ENCODE peak calls at places on chromosome 7, in four cellular contexts. T is hepatocyte, P is Peyer's patch, N is stomach. A is an unnamed sample.

GRCh38 chr7:55641273-55641691 is 69.0 kb upstream of the VOPP1 start:
- DNase-seq in T (peak; percentile 87), P (peak; percentile 76), N (peak; percentile 40), A (no peak)

GRCh38 chr7:8500286-8500685 is 66.9 kb downstream of the NXPH1 start:
- DNase-seq in T (no peak), P (no peak), N (peak; percentile 26), A (no peak)

GRCh38 chr7:139749545-139749944 is 28.3 kb downstream of the HIPK2 start:
- DNase-seq in T (no peak), P (no peak), N (no peak), A (no peak)

GRCh38 chr7:36723951-36724664 is at the start of gene AOAH:
- DNase-seq in T (no peak), P (peak; percentile 93), N (peak; percentile 64), A (peak; percentile 86)

GRCh38 chr7:122010116-122010515 is 133.9 kb downstream of the AASS start:
- DNase-seq in T (no peak), P (no peak), N (no peak), A (no peak)

GRCh38 chr7:2247141-2247985 is 5.3 kb downstream of the NUDT1 start:
- DNase-seq in T (peak; percentile 42), P (no peak), N (no peak), A (no peak)

GRCh38 chr7:131225619-131226101 is 102.0 kb upstream of the MKLN1 start:
- DNase-seq in T (peak; percentile 74), P (peak; percentile 66), N (peak; percentile 28), A (peak; percentile 68)

GRCh38 chr7:152683297-152683696 is 7.4 kb upstream of the XRCC2 start:
- DNase-seq in T (no peak), P (no peak), N (no peak), A (no peak)

GRCh38 chr7:130500910-130501309 is 9.0 kb downstream of the MEST start:
- DNase-seq in T (no peak), P (no peak), N (no peak), A (no peak)

GRCh38 chr7:25820432-25821040 is 331.5 kb upstream of the NFE2L3 start:
- DNase-seq in T (peak; percentile 23), P (peak; percentile 50), N (no peak), A (no peak)

GRCh38 chr7:901388-902154 is 25.2 kb downstream of the GET4 start:
- DNase-seq in T (peak; percentile 87), P (peak; percentile 93), N (peak; percentile 90), A (peak; percentile 89)

GRCh38 chr7:44196450-44196872 is 4.3 kb upstream of the YKT6 start:
- DNase-seq in T (peak; percentile 75), P (peak; percentile 60), N (no peak), A (no peak)

GRCh38 chr7:143900230-143900766 is 1.7 kb downstream of the TCAF1 start:
- DNase-seq in T (peak; percentile 62), P (peak; percentile 73), N (no peak), A (no peak)

GRCh38 chr7:71245038-71245437 is 113.1 kb downstream of the GALNT17 start:
- DNase-seq in T (no peak), P (no peak), N (no peak), A (no peak)

GRCh38 chr7:37329940-37330339 is 118.7 kb downstream of the ELMO1 start:
- DNase-seq in T (no peak), P (no peak), N (no peak), A (no peak)

GRCh38 chr7:86947956-86948355 is 111.5 kb downstream of the ELAPOR2 start:
- DNase-seq in T (no peak), P (no peak), N (no peak), A (no peak)

GRCh38 chr7:7176421-7177043 is 5.8 kb upstream of the C1GALT1 start:
- DNase-seq in T (peak; percentile 79), P (peak; percentile 60), N (no peak), A (no peak)

GRCh38 chr7:100465702-100466311 is 1.7 kb upstream of the SPACDR start:
- DNase-seq in T (peak; percentile 83), P (no peak), N (peak; percentile 87), A (peak; percentile 80)

GRCh38 chr7:22943997-22944396 is 69.9 kb downstream of the HYCC1 start:
- DNase-seq in T (peak; percentile 24), P (no peak), N (no peak), A (no peak)

GRCh38 chr7:32255036-32255435 is 184.8 kb upstream of the PDE1C start:
- DNase-seq in T (no peak), P (no peak), N (no peak), A (no peak)

GRCh38 chr7:8216291-8216690 is 45.7 kb downstream of the ICA1 start:
- DNase-seq in T (no peak), P (no peak), N (no peak), A (no peak)

GRCh38 chr7:38679419-38679818 is 48.2 kb upstream of the AMPH start:
- DNase-seq in T (no peak), P (no peak), N (no peak), A (no peak)

GRCh38 chr7:101507791-101508252 is 121.3 kb downstream of the MYL10 start:
- DNase-seq in T (peak; percentile 91), P (no peak), N (no peak), A (no peak)

GRCh38 chr7:116490351-116490750 is 9.2 kb upstream of the CAV2 start:
- DNase-seq in T (no peak), P (no peak), N (no peak), A (no peak)

GRCh38 chr7:69702357-69702756 is 104.1 kb downstream of the AUTS2 start:
- DNase-seq in T (no peak), P (no peak), N (no peak), A (no peak)

GRCh38 chr7:128202287-128202957 is 38.7 kb upstream of the LEP start:
- DNase-seq in T (no peak), P (no peak), N (no peak), A (no peak)

GRCh38 chr7:143372070-143372469 is 9.1 kb upstream of the ZYX start:
- DNase-seq in T (no peak), P (peak; percentile 75), N (peak; percentile 52), A (peak; percentile 73)

DNA sequence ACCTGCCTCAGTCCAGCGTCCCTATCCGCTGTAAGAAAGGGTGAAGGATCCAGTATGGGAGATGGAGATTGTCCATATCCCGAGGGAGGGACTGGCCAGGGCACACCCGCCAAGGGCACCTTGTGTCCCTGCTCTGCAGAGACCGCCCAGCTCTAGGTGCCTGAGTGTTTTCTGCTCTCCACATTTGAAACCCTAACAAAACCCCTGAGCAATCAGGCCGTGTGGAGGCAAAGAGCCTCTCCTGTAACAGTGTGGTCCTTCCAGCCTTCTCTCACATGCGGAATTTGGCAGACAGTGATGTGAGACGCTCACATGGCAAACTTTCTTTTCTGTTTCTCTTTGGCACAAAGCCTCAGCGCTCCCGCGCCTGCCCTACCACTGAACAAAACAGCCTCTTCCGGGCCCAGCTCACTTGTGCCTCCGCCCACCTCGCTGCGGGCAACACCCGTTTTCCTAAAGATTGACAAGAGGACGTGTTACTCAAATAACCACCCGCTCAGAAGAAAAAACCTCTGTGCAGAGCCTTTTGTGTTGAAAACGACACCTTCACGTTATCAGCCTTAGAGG is 514.8 kb downstream of the DNAJB6 start:
- DNase-seq in T (peak; percentile 71), P (peak; percentile 63), N (peak; percentile 82), A (peak; percentile 89)
- H3K27ac ChIP-seq in T (no peak overlapping the region), P (no peak overlapping the region), N (peak overlapping the region; percentile 56), A (peak overlapping the region; percentile 46)

GRCh38 chr7:135156290-135156689 is 8.4 kb downstream of the TMEM140 start:
- DNase-seq in T (no peak), P (no peak), N (no peak), A (no peak)
- H3K4me3 ChIP-seq in T (no peak overlapping the region), P (no peak overlapping the region), N (no peak overlapping the region), A (no peak overlapping the region)

DNA sequence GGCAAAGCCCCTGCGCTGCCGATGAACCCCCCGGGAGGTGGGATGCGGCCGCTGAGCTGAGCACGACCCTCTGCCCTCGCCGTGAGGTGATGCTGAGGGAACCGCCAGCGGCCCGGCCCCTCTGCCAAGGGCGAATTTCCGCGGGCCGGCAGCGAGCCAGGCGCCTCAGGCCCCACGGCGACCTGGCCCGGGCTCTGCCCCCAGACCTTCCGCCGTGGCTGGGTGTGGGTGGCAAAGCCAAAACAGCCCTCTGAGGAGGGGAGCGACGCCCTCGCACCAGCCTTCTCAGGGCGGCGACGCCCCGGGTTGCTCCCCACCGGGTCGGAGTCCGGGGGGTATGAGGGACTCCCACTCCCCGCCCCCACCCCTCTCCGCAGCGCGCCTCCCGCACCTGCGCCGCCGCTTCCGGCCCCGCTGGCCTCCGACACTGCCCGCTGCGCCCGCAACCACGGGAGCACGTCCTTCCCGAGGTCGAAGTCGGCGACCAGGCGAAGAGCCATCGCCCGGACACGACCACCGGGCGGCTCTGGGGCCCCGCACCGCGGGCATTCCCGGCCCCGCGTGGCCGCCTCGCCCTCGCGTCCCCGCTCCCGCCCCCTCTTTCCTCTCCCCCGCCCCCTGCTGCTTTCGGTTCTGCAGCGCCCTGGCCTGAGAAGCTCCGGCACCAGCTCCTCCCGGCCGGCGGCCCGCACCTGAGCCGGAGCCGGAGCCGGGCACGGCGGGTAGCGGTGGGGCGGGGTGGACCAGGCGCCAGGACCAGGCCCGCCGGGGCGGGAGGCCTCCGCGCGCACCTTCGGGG is at the start of gene GSAP:
- DNase-seq in T (peak; percentile 76), P (peak; percentile 88), N (peak; percentile 83), A (peak; percentile 86)
- TF ChIP-seq CTCF in T (peak; percentile 13), P (no peak), N (no peak), A (no peak)

DNA sequence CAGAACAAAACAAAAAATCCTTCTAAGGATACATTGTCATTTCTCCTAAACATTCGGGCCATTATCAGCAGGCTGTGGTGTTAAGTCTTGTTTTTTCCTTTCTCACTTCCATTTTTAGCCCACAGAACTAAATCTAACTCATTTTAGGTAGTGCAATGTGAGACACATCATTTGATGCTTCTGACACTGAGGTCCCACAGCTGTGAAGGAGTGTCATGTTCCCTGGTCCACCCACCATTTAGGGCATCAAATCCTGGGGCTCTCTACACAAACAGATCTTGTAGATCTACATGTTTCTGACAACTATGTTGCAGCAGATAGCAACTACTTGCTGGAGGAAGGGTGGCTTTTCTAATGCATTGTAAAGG is 232.5 kb upstream of the IGFBP3 start:
- DNase-seq in T (no peak), P (no peak), N (no peak), A (no peak)
- H3K27ac ChIP-seq in T (peak overlapping the region; percentile 97), P (no peak overlapping the region), N (no peak overlapping the region), A (no peak overlapping the region)

GRCh38 chr7:117756586-117756985 is 116.7 kb downstream of the CTTNBP2 start:
- DNase-seq in T (no peak), P (no peak), N (no peak), A (no peak)
- H3K4me3 ChIP-seq in T (no peak overlapping the region), P (no peak overlapping the region), N (no peak overlapping the region), A (no peak overlapping the region)

GRCh38 chr7:31253486-31253885 is 87.0 kb downstream of the NEUROD6 start:
- DNase-seq in T (no peak), P (no peak), N (no peak), A (no peak)
- TF ChIP-seq CTCF in T (no peak), P (no peak), N (no peak), A (no peak)

DNA sequence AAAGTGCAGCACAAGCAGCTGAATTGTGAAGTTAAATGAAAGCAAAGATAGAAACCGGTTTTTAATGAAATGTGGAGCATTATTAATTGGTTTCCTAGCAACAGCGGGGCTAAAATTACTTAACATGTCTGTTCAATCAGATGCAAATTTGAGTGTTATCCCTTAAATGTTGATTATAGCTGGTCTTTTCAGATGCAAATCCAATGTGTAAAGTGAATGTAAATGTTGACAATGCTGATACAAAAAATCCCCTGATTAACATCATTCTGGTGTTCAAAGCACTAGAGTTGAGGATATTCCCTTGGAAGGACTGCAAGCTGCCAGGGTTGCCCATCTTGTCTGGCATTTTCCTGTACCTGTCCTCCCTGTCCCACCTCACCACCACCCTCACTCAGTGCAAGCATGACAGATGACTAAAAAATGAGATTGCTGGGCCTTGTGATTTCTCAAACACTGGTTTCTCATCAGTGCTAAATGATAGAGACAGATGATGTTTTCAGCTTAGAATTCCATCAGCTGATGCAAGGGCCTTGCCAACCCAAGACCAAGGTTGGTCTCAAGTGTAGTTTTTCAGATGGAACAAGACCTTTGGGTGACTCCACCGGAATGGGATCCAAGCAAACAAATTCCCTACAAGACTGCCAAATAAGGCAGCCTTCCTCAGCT is 55.1 kb downstream of the JAZF1 start:
- DNase-seq in T (no peak), P (no peak), N (no peak), A (no peak)
- H3K27ac ChIP-seq in T (no peak overlapping the region), P (no peak overlapping the region), N (no peak overlapping the region), A (no peak overlapping the region)

A was measured in lower lobe of right lung.